ENCODE peak calls at places on chromosomes 1 and 21, in six cellular contexts. P is transverse colon, T is IMR-90, X is uterus, U is heart left ventricle, B is prostate gland. A is an unnamed sample.

GRCh38 chr1:231990388-231990787 is 363.8 kb downstream of the DISC1 start:
- DNase-seq in P (no peak), X (no peak), B (no peak), T (no peak), U (peak), A (peak)

GRCh38 chr1:67294836-67295622 is 12.6 kb upstream of the IL12RB2 start:
- DNase-seq in T (no peak), X (no peak), B (no peak), P (no peak), U (no peak), A (no peak)

GRCh38 chr21:33286076-33286475 is 19.9 kb downstream of the IL10RB start:
- DNase-seq in X (no peak), T (no peak), P (no peak), B (no peak), U (no peak), A (no peak)

GRCh38 chr21:29332461-29333354 is 34.0 kb downstream of the BACH1 start:
- DNase-seq in X (no peak), T (peak), P (no peak), U (no peak), B (no peak), A (no peak)

GRCh38 chr21:16309250-16309971 is 579.6 kb downstream of the USP25 start:
- DNase-seq in P (no peak), X (no peak), T (no peak), U (no peak), B (no peak), A (no peak)

GRCh38 chr1:28104866-28105467 is 16.6 kb upstream of the EYA3 start:
- DNase-seq in U (peak), T (peak), X (no peak), P (peak), B (no peak), A (peak)

GRCh38 chr1:92951141-92951582 is 10.1 kb downstream of the DIPK1A start:
- DNase-seq in P (peak), T (peak), X (no peak), B (no peak), U (no peak), A (peak)

GRCh38 chr21:40047993-40048730 is 180.9 kb downstream of the PCP4 start:
- DNase-seq in T (no peak), X (no peak), B (no peak), U (peak), P (no peak), A (peak)

GRCh38 chr1:27532119-27532695 is 42.2 kb upstream of the WASF2 start:
- DNase-seq in T (no peak), X (no peak), U (no peak), B (no peak), P (no peak), A (no peak)

GRCh38 chr1:221263831-221264767 is 384.9 kb downstream of the HLX start:
- DNase-seq in B (peak), T (peak), U (peak), X (no peak), P (peak), A (peak)

GRCh38 chr1:203906932-203907331 is 45.5 kb downstream of the SNRPE start:
- DNase-seq in U (no peak), P (no peak), B (no peak), T (peak), X (no peak), A (no peak)

GRCh38 chr1:8043621-8044020 is 17.5 kb upstream of the ERRFI1 start:
- DNase-seq in T (no peak), P (no peak), U (no peak), B (no peak), X (no peak), A (no peak)

GRCh38 chr1:21888500-21888899 is 48.6 kb downstream of the HSPG2 start:
- DNase-seq in B (no peak), U (no peak), T (no peak), P (no peak), X (no peak), A (no peak)

GRCh38 chr1:24089743-24090555 is 22.0 kb downstream of the MYOM3 start:
- DNase-seq in B (peak), P (no peak), T (no peak), U (peak), X (no peak), A (no peak)

GRCh38 chr1:99808391-99809115 is 41.6 kb upstream of the AGL start:
- DNase-seq in B (peak), U (no peak), X (peak), P (peak), T (peak), A (no peak)

GRCh38 chr1:36884029-36884701 is 150.2 kb downstream of the GRIK3 start:
- DNase-seq in U (no peak), T (no peak), X (no peak), B (peak), P (no peak), A (no peak)

GRCh38 chr1:162939035-162939434 is 78.1 kb upstream of the CCDC190 start:
- DNase-seq in B (no peak), T (no peak), X (no peak), U (no peak), P (no peak), A (no peak)

GRCh38 chr1:34060901-34061415 is 104.1 kb downstream of the CSMD2 start:
- DNase-seq in B (no peak), T (no peak), U (peak), P (no peak), X (no peak), A (no peak)

GRCh38 chr1:31593770-31594632 is 17.7 kb downstream of the TINAGL1 start:
- DNase-seq in U (peak), B (peak), X (peak), T (peak), P (peak), A (peak)

GRCh38 chr1:229024528-229025119 is 246.3 kb upstream of the RAB4A start:
- DNase-seq in T (peak), B (no peak), P (peak), X (peak), U (peak), A (peak)

GRCh38 chr1:157193219-157193618 is 55.0 kb upstream of the ETV3 start:
- DNase-seq in P (no peak), U (no peak), B (no peak), T (no peak), X (no peak), A (no peak)

GRCh38 chr1:233244183-233244582 is 51.3 kb downstream of the PCNX2 start:
- DNase-seq in X (no peak), T (peak), B (no peak), U (no peak), P (peak), A (peak)

GRCh38 chr1:116454940-116455339 is 81.9 kb downstream of the ATP1A1 start:
- DNase-seq in U (no peak), P (no peak), X (no peak), T (no peak), B (no peak), A (no peak)

GRCh38 chr1:6392880-6393399 is 627 bp downstream of the ACOT7 start:
- DNase-seq in P (no peak), T (no peak), U (peak), X (no peak), B (no peak), A (no peak)

GRCh38 chr1:6396998-6397397 is 3.4 kb upstream of the ACOT7 start:
- DNase-seq in X (no peak), T (no peak), B (no peak), P (no peak), U (no peak), A (no peak)

GRCh38 chr1:6392081-6392879 is 1.3 kb downstream of the ACOT7 start:
- DNase-seq in B (no peak), U (no peak), X (no peak), T (no peak), P (no peak), A (no peak)

GRCh38 chr1:6389971-6390370 is 3.6 kb downstream of the ACOT7 start:
- DNase-seq in B (no peak), X (no peak), P (no peak), T (no peak), U (no peak), A (no peak)

DNA sequence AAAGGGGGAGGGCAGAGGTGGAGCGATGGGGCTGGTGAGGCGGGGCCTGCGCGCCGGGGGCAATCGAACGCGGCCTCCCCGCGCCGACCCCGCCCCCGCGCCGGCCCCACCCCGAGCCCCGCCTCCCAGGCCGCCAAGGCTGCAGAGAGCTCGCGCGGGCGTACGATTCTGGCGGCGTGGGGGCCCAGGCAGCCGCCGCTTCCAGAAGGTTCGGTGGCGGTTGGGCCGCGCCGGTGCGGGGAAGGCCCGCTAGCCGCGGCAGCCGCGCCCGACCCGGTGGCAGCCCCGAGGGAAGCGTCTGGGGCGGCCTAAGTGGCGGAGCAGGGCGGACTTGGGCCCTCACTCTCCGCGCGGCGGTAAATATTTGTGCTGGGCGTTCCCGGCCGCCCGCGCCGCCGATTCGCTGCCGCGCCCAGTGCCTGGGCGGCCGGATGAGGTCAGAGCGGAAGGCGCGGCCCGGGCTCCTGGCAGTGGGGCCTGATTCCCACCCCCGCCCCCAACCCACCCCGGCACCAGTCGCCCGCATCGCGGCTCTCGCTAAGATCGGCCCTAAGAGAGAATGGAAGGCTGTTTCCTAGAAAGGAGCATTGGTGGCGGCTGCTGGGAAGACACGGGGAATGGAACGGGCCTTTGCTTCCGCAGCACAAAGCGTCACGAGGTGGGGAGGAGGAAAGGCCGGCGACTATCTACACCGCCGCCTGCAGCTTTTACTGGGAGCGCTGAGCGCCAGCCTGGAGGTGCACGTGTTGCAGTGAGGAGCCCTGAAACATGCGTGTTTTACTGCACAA is at the start of gene ACOT7:
- DNase-seq in B (peak), P (peak), T (peak), X (peak), U (peak), A (peak)
- TF ChIP-seq POLR2A in B (peak), P (peak), T (peak), X (peak), U (no peak), A (peak)

GRCh38 chr1:199463521-199464127 is 563.9 kb upstream of the NR5A2 start:
- DNase-seq in U (no peak), T (peak), B (no peak), X (no peak), P (no peak), A (peak)
- TF ChIP-seq CTCF in U (no peak), T (peak), B (peak), X (no peak), P (peak), A (peak)

GRCh38 chr1:151189638-151190445 is at the start of gene VPS72:
- DNase-seq in U (peak), X (peak), P (peak), T (peak), B (peak), A (peak)
- TF ChIP-seq POLR2A in U (no peak), X (peak), P (peak), T (peak), B (peak), A (no peak)

GRCh38 chr1:105608713-105609112 is 1447.8 kb upstream of the PRMT6 start:
- DNase-seq in B (no peak), T (no peak), P (no peak), U (no peak), X (no peak), A (no peak)
- TF ChIP-seq CTCF in B (peak), T (peak), P (no peak), U (no peak), X (no peak), A (no peak)

GRCh38 chr1:42944207-42944928 is 14.3 kb downstream of the SLC2A1 start:
- DNase-seq in B (peak), T (no peak), P (peak), X (no peak), U (peak), A (peak)

GRCh38 chr1:42945171-42945570 is 13.5 kb downstream of the SLC2A1 start:
- DNase-seq in U (no peak), T (no peak), P (no peak), X (no peak), B (no peak), A (no peak)

GRCh38 chr1:42947137-42947536 is 11.5 kb downstream of the SLC2A1 start:
- DNase-seq in X (no peak), P (no peak), U (no peak), B (no peak), T (no peak), A (no peak)

GRCh38 chr1:42947965-42948732 is 10.5 kb downstream of the SLC2A1 start:
- DNase-seq in P (no peak), U (no peak), T (no peak), B (no peak), X (no peak), A (no peak)

GRCh38 chr1:42946120-42947009 is 12.3 kb downstream of the SLC2A1 start:
- DNase-seq in P (no peak), U (no peak), B (peak), T (no peak), X (no peak), A (no peak)
- TF ChIP-seq POLR2A in P (no peak), U (no peak), B (no peak), T (no peak), X (no peak), A (no peak)

DNA sequence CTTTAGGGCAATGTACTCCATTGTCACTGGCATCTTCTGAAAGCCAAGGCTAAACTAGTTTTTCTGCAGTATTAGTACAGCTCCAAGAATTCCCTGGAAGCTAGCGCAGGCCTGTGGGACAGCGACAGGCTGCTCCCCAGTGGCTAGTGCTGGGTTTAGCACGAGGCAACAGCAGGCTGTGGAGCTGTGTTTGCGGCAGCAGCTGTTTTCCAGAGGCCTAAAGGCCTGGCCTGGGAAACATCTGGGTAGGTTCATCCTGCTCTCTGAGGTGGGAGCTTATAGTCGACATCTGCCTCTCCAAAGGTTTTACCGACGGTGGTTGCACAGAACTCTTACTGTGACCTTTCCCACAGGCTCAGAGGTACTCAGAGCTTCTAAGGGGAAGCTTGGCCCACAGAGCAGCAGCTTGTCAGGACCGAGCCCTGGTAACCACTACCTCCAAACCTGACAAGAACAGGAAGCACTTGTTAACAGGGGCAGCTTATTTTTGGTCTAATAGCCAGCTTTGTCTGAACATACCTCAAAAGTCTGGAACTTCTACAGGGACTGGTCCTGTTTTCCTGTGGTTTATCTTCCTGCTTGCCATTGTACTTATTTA is 17.2 kb downstream of the CC2D1B start:
- DNase-seq in X (no peak), T (peak), P (no peak), B (peak), U (no peak), A (no peak)
- TF ChIP-seq CTCF in X (no peak), T (peak), P (no peak), B (peak), U (no peak), A (no peak)